ENCODE peak calls at places on chromosome 16, in seven cellular contexts. One of them, this sample, is unnamed.

GRCh38 chr16:1325261-1325660 is 8.2 kb upstream of the BAIAP3 start:
- DNase-seq in heart left ventricle: no peak
- DNase-seq in iPS DF 19.7: no peak
- DNase-seq in cardiac muscle cell: no peak
- DNase-seq in AG10803: no peak
- DNase-seq in CD14-positive monocyte: no peak
- DNase-seq in DMS153: no peak
- DNase-seq in this sample: no peak

GRCh38 chr16:89122322-89122831 is 28.7 kb downstream of the ACSF3 start:
- DNase-seq in iPS DF 19.7: no peak
- DNase-seq in heart left ventricle: peak; percentile 17
- DNase-seq in CD14-positive monocyte: peak; percentile 34
- DNase-seq in cardiac muscle cell: no peak
- DNase-seq in DMS153: peak; percentile 86
- DNase-seq in AG10803: no peak
- DNase-seq in this sample: no peak

GRCh38 chr16:67961551-67961957 is 6.9 kb downstream of the SLC12A4 start:
- DNase-seq in heart left ventricle: peak; percentile 88
- DNase-seq in AG10803: no peak
- DNase-seq in CD14-positive monocyte: no peak
- DNase-seq in DMS153: peak; percentile 98
- DNase-seq in cardiac muscle cell: no peak
- DNase-seq in iPS DF 19.7: no peak
- DNase-seq in this sample: no peak

GRCh38 chr16:15682105-15682570 is 32.1 kb downstream of the NDE1 start:
- DNase-seq in iPS DF 19.7: peak; percentile 20
- DNase-seq in CD14-positive monocyte: peak; percentile 76
- DNase-seq in heart left ventricle: no peak
- DNase-seq in DMS153: no peak
- DNase-seq in AG10803: peak; percentile 71
- DNase-seq in cardiac muscle cell: peak; percentile 74
- DNase-seq in this sample: peak; percentile 46

GRCh38 chr16:1502092-1503004 is 9.2 kb downstream of the TELO2 start:
- DNase-seq in DMS153: no peak
- DNase-seq in heart left ventricle: no peak
- DNase-seq in AG10803: no peak
- DNase-seq in cardiac muscle cell: no peak
- DNase-seq in CD14-positive monocyte: no peak
- DNase-seq in iPS DF 19.7: no peak
- DNase-seq in this sample: no peak

GRCh38 chr16:13083687-13084086 is 182.3 kb downstream of the SHISA9 start:
- DNase-seq in CD14-positive monocyte: no peak
- DNase-seq in AG10803: no peak
- DNase-seq in DMS153: no peak
- DNase-seq in heart left ventricle: no peak
- DNase-seq in cardiac muscle cell: no peak
- DNase-seq in iPS DF 19.7: no peak
- DNase-seq in this sample: no peak

GRCh38 chr16:75063549-75064082 is 53.0 kb downstream of the LDHD start:
- DNase-seq in DMS153: no peak
- DNase-seq in iPS DF 19.7: no peak
- DNase-seq in CD14-positive monocyte: no peak
- DNase-seq in AG10803: no peak
- DNase-seq in cardiac muscle cell: no peak
- DNase-seq in heart left ventricle: no peak
- DNase-seq in this sample: no peak

GRCh38 chr16:49726155-49726554 is 129.8 kb downstream of the ZNF423 start:
- DNase-seq in heart left ventricle: no peak
- DNase-seq in cardiac muscle cell: no peak
- DNase-seq in CD14-positive monocyte: no peak
- DNase-seq in AG10803: no peak
- DNase-seq in iPS DF 19.7: no peak
- DNase-seq in DMS153: no peak
- DNase-seq in this sample: no peak

GRCh38 chr16:27982184-27982583 is 81.3 kb downstream of the GSG1L start:
- DNase-seq in iPS DF 19.7: no peak
- DNase-seq in CD14-positive monocyte: no peak
- DNase-seq in heart left ventricle: no peak
- DNase-seq in cardiac muscle cell: no peak
- DNase-seq in AG10803: no peak
- DNase-seq in DMS153: no peak
- DNase-seq in this sample: no peak

GRCh38 chr16:53041196-53041977 is 11.3 kb downstream of the CHD9NB start:
- DNase-seq in cardiac muscle cell: peak; percentile 90
- DNase-seq in DMS153: peak; percentile 5
- DNase-seq in iPS DF 19.7: peak; percentile 61
- DNase-seq in heart left ventricle: peak; percentile 84
- DNase-seq in AG10803: peak; percentile 55
- DNase-seq in CD14-positive monocyte: no peak
- DNase-seq in this sample: peak; percentile 54

GRCh38 chr16:10765772-10766171 is 22.1 kb downstream of the NUBP1 start:
- DNase-seq in CD14-positive monocyte: no peak
- DNase-seq in DMS153: no peak
- DNase-seq in AG10803: no peak
- DNase-seq in iPS DF 19.7: no peak
- DNase-seq in cardiac muscle cell: no peak
- DNase-seq in heart left ventricle: no peak
- DNase-seq in this sample: no peak

GRCh38 chr16:47574091-47575054 is 113.2 kb downstream of the PHKB start:
- DNase-seq in cardiac muscle cell: peak; percentile 68
- DNase-seq in AG10803: peak; percentile 45
- DNase-seq in heart left ventricle: no peak
- DNase-seq in CD14-positive monocyte: no peak
- DNase-seq in iPS DF 19.7: no peak
- DNase-seq in DMS153: no peak
- DNase-seq in this sample: peak; percentile 9

GRCh38 chr16:48912360-48912759 is 302.4 kb upstream of the N4BP1 start:
- DNase-seq in cardiac muscle cell: no peak
- DNase-seq in AG10803: no peak
- DNase-seq in CD14-positive monocyte: no peak
- DNase-seq in DMS153: no peak
- DNase-seq in heart left ventricle: no peak
- DNase-seq in iPS DF 19.7: no peak
- DNase-seq in this sample: no peak